ENCODE peak calls at places on chromosomes 11 and 22, in five cellular contexts. B is gastrocnemius medialis, C is body of pancreas, F is tibial nerve, R is uterus. D is an unnamed sample.

GRCh38 chr22:48957987-48958321 is 869.7 kb downstream of the BRD1 start:
- DNase-seq in R (no peak), F (no peak), C (no peak), B (no peak), D (no peak)

GRCh38 chr11:62573006-62573591 is 592 bp downstream of the EEF1G start:
- DNase-seq in B (no peak), F (no peak), R (no peak), C (no peak), D (no peak)

GRCh38 chr11:16925495-16926065 is 88.6 kb downstream of the PLEKHA7 start:
- DNase-seq in C (peak; percentile 64), R (no peak), B (no peak), F (no peak), D (peak; percentile 35)

GRCh38 chr22:40236131-40236665 is 58.5 kb downstream of the TNRC6B start:
- DNase-seq in F (no peak), B (no peak), C (no peak), R (no peak), D (no peak)

GRCh38 chr11:70404244-70404643 is 5.9 kb downstream of the CTTN start:
- DNase-seq in R (no peak), B (no peak), F (no peak), C (no peak), D (no peak)

GRCh38 chr11:62399172-62399867 is 19.5 kb upstream of the SCGB1A1 start:
- DNase-seq in F (no peak), R (peak; percentile 57), C (no peak), B (no peak), D (no peak)

GRCh38 chr11:35334385-35335090 is 84.8 kb downstream of the SLC1A2 start:
- DNase-seq in B (no peak), R (no peak), F (no peak), C (no peak), D (no peak)

GRCh38 chr11:69879734-69880005 is 60.5 kb upstream of the FGF3 start:
- DNase-seq in R (no peak), B (peak; percentile 2), F (no peak), C (no peak), D (peak; percentile 4)

GRCh38 chr11:45043755-45044475 is 93.2 kb upstream of the TP53I11 start:
- DNase-seq in F (no peak), R (no peak), C (no peak), B (no peak), D (no peak)

GRCh38 chr11:10282121-10282520 is 11.9 kb downstream of the SBF2 start:
- DNase-seq in F (no peak), C (no peak), B (no peak), R (no peak), D (no peak)

GRCh38 chr11:94652735-94653284 is 85.6 kb downstream of the PIWIL4 start:
- DNase-seq in B (no peak), R (no peak), F (no peak), C (no peak), D (no peak)
- H3K4me3 ChIP-seq in B (no peak overlapping the region), R (no peak overlapping the region), F (no peak overlapping the region), C (no peak overlapping the region), D (no peak overlapping the region)

DNA sequence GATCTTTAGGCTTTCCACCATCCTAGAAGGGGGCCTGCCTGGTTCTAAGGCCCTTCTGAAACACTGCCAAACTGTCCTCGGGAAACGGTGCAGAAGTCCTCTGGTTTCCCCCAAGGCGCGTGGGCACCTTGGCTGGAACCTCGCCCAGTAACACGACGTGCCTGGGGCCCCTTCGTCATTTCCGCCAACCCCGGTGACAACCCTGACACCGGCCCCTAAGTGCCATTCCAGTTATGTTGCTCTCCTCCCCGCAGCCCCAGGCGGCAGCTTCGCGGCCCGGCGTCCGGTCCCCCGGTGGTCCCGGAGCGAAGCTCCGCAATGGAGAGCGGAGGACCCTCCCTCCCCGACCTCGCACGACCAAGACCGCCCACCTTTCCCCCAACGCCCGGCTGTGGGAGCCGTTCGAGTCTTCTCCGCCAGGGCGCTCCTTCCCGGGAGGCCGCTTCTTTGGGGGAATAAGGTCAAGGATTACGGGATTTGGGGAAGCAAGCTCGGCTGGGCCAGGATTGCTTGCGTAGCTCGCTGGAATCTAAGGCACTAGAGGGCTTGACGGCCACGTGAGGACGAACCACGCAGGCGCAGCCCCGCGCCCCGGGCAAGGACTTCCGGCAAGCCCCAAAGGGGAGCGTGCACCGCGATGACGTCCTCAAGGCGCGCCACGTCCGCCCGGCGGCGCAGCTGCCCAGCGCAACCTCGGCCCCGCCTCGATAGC is 648 bp downstream of the RNH1 start:
- DNase-seq in C (peak; percentile 97), R (peak; percentile 97), F (peak; percentile 88), B (peak; percentile 97), D (peak; percentile 96)
- TF ChIP-seq POLR2A in C (peak; percentile 59), R (peak; percentile 68), F (peak; percentile 72), B (peak; percentile 84), D (peak; percentile 44)

GRCh38 chr11:3775761-3776406 is 21.5 kb downstream of the NUP98 start:
- DNase-seq in B (no peak), C (no peak), R (no peak), F (no peak), D (no peak)
- TF ChIP-seq CTCF in B (no peak), C (no peak), R (no peak), F (no peak), D (no peak)

DNA sequence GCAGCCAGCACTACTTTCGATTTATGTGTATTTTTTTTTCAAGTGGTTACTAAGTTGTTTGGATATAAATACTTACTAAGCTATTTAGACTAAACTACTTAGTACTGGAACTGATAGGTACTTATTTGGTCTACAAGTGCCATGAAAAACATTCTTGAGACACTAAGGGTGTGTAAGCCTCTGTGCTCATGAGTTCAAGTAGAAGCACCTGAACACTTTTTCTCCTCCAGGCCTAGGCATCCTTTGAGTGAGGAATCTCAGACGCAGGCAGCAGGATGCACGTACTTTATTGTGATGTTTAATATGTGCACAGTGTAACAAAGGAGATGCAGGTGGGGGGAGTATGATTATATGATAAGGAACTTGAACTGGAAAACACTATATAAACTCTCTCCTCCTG is 7.8 kb downstream of the TESMIN start:
- DNase-seq in B (no peak), C (no peak), F (no peak), R (no peak), D (no peak)
- H3K4me3 ChIP-seq in B (no peak overlapping the region), C (no peak overlapping the region), F (no peak overlapping the region), R (no peak overlapping the region), D (no peak overlapping the region)

D was measured in upper lobe of left lung.